ENCODE peak calls at places on chromosomes 1 and 21, in six cellular contexts. I is tibial artery, T is A549, K is prostate gland, C is body of pancreas, R is mammary epithelial cell. S is an unnamed sample.

GRCh38 chr1:14980801-14981200 is 172.7 kb upstream of the TMEM51 start:
- DNase-seq in K (no peak), R (no peak), C (no peak), I (no peak), T (no peak), S (no peak)

GRCh38 chr1:32215629-32216505 is 6.3 kb downstream of the TMEM234 start:
- DNase-seq in C (peak; percentile 72), R (peak; percentile 39), K (peak; percentile 43), T (peak; percentile 62), I (peak; percentile 40), S (peak; percentile 66)

GRCh38 chr1:35633526-35633925 is 7.8 kb downstream of the PSMB2 start:
- DNase-seq in T (no peak), I (no peak), K (no peak), R (no peak), C (no peak), S (no peak)

GRCh38 chr1:214008791-214009612 is 21.2 kb downstream of the PROX1 start:
- DNase-seq in T (no peak), R (no peak), C (no peak), I (no peak), K (no peak), S (no peak)

GRCh38 chr21:45818904-45819285 is 162.7 kb upstream of the COL6A1 start:
- DNase-seq in R (peak; percentile 78), C (no peak), I (no peak), T (peak; percentile 21), K (no peak), S (no peak)

GRCh38 chr1:247357781-247358211 is 26.1 kb upstream of the ZNF496 start:
- DNase-seq in C (no peak), K (no peak), R (peak; percentile 32), I (peak; percentile 37), T (no peak), S (peak; percentile 91)

GRCh38 chr1:190416239-190416638 is 61.4 kb downstream of the BRINP3 start:
- DNase-seq in I (no peak), T (no peak), R (no peak), C (no peak), K (no peak), S (no peak)

GRCh38 chr1:230067441-230067870 is 418 bp downstream of the GALNT2 start:
- DNase-seq in T (peak; percentile 41), K (peak; percentile 14), C (peak; percentile 45), I (no peak), R (peak; percentile 47), S (no peak)

GRCh38 chr1:60727553-60727952 is 354.8 kb upstream of the NFIA start:
- DNase-seq in R (peak; percentile 45), K (peak; percentile 7), I (no peak), T (no peak), C (no peak), S (no peak)

GRCh38 chr1:205575294-205575885 is 56.4 kb downstream of the ELK4 start:
- DNase-seq in C (no peak), K (no peak), T (no peak), I (no peak), R (no peak), S (no peak)

GRCh38 chr1:243493156-243494129 is 237.6 kb downstream of the SDCCAG8 start:
- DNase-seq in I (no peak), K (no peak), C (no peak), T (no peak), R (no peak), S (no peak)

GRCh38 chr21:40049959-40050290 is 182.7 kb downstream of the PCP4 start:
- DNase-seq in R (no peak), T (no peak), I (no peak), K (no peak), C (no peak), S (no peak)

DNA sequence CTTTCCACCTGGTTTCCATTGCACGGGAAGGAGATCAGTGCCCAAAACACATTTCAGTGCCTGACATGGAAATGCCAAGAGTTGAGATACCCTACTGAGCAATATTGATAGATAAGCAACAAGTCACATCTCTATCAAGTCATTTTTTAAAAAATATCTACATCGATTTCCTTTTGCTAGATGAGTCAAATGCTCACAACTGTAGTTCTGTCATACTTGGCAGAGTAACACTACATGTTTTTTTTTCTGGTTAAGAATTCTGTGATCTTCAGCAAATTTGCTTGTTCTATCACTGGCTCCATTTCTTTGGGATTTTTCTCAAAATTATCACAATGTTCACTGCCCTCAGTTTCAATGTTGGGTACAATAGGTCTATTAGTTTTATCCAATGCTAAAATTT is 145.4 kb downstream of the ZC3H11B start:
- DNase-seq in R (no peak), I (no peak), C (no peak), K (no peak), T (no peak), S (no peak)
- H3K4me1 ChIP-seq in R (no peaks in the 10 kb centered on the region), I (no peaks in the 10 kb centered on the region), C (no peaks in the 10 kb centered on the region), K (no peaks in the 10 kb centered on the region), T (no peaks in the 10 kb centered on the region), S (no peaks in the 10 kb centered on the region)

GRCh38 chr1:111581166-111581565 is 38.4 kb upstream of the RAP1A start:
- DNase-seq in R (no peak), T (no peak), K (no peak), I (no peak), C (no peak), S (no peak)

GRCh38 chr1:111585461-111586100 is 34.0 kb upstream of the RAP1A start:
- DNase-seq in K (no peak), I (no peak), C (no peak), R (no peak), T (no peak), S (no peak)

GRCh38 chr1:111586112-111586511 is 33.5 kb upstream of the RAP1A start:
- DNase-seq in K (no peak), I (no peak), T (no peak), R (no peak), C (no peak), S (no peak)

GRCh38 chr1:111582644-111583618 is 36.7 kb upstream of the RAP1A start:
- DNase-seq in K (no peak), R (no peak), T (no peak), I (no peak), C (no peak), S (no peak)

GRCh38 chr1:111582016-111582415 is 37.6 kb upstream of the RAP1A start:
- DNase-seq in I (no peak), C (no peak), R (no peak), T (no peak), K (no peak), S (no peak)
- H3K4me1 ChIP-seq in I (no peaks in the 10 kb centered on the region), C (peaks cover under 1% of the 10 kb centered on the region), R (no peaks in the 10 kb centered on the region), T (no peaks in the 10 kb centered on the region), K (no peaks in the 10 kb centered on the region), S (peaks cover 6% of the 10 kb centered on the region)

GRCh38 chr1:78286686-78287085 is 204.1 kb upstream of the PTGFR start:
- DNase-seq in K (no peak), T (no peak), I (no peak), R (peak; percentile 48), C (no peak), S (no peak)
- H3K4me1 ChIP-seq in K (no peaks in the 10 kb centered on the region), T (no peaks in the 10 kb centered on the region), I (no peaks in the 10 kb centered on the region), R (peaks cover 6% of the 10 kb centered on the region), C (peaks cover 9% of the 10 kb centered on the region), S (no peaks in the 10 kb centered on the region)

DNA sequence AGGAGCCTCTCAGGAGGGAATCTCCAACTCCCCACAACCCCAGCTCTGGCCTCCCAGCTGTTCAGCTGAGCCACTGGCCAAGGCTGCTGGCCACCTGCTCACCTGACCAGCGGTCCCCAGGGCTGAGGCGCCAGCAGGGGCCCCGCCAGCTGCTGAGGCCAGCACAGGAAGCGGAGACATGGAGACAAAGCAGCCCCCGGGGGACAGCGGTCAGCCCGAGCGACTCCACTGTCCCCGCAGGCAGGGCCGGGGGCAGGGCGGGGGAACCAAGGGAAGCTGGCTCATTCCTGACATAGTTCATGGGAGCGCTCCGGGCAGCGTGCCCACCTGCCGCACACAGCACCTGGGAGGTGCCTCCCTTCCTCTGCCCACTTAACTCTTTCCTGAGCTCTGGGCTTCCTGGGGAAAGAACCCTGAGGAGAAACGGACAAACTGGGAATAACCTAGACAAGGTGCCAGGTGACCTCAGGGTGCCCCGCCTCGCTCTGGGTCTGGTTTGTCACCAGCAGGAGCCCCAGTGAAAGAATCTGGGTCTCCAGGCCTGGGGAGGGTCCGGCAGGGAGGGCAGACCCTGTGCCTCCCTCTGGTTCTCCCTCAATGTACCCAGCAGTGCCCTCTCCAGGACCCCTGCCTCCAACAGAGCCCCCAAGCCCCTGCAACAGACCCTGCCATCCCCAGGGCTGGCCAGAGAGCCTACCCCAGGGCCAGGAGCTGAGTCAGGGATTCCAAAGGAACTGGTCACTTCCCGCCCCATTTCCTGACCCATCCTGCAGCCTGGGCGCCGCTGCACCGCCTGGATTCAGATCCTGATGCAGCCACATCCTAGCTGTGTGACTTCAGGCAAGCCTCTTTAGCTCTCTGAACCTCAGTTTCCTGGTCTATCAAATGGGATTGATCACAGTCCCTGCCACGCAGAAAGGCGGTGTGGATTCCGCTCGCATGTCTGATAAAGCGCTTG is 10.6 kb downstream of the EPHA2 start:
- DNase-seq in R (peak; percentile 91), I (peak; percentile 75), T (peak; percentile 83), K (peak; percentile 88), C (peak; percentile 96), S (peak; percentile 99)
- H3K4me1 ChIP-seq in R (peaks cover 91% of the 10 kb centered on the region), I (no peaks in the 10 kb centered on the region), T (peaks cover 96% of the 10 kb centered on the region), K (peaks cover 8% of the 10 kb centered on the region), C (peaks cover 66% of the 10 kb centered on the region), S (peaks cover 77% of the 10 kb centered on the region)

DNA sequence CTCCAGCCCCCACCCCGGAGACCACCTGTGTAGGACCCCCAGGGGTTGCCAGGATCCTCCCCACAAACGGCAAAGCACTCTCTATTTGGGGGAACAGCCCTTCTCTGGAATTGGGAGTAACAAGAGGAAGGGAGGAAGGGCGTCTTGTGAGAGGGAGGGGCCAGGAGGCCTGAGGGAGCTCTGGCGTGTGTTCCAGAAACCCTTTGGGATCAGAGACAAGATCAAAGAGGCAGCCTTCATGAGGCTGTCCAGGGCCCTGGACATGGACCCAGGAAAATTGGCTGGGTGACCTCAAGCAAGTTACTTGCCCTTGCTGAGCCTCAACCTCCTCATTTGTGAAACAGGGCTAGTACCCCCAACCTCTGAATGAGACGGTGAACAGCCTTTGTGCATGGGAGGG is 18.1 kb upstream of the ECE1 start:
- DNase-seq in I (no peak), K (no peak), T (no peak), C (no peak), R (no peak), S (no peak)
- H3K4me1 ChIP-seq in I (peaks cover 12% of the 10 kb centered on the region), K (peaks cover 14% of the 10 kb centered on the region), T (peaks cover 57% of the 10 kb centered on the region), C (peaks cover 63% of the 10 kb centered on the region), R (peaks cover 49% of the 10 kb centered on the region), S (peaks cover 21% of the 10 kb centered on the region)

GRCh38 chr1:226672217-226672838 is 66.8 kb downstream of the ITPKB start:
- DNase-seq in I (no peak), K (peak; percentile 53), C (no peak), T (no peak), R (no peak), S (no peak)

GRCh38 chr1:226677121-226678020 is 61.7 kb downstream of the ITPKB start:
- DNase-seq in T (peak; percentile 29), I (peak; percentile 89), K (peak; percentile 96), C (peak; percentile 47), R (peak; percentile 93), S (peak; percentile 48)

GRCh38 chr1:226676381-226676780 is 62.7 kb downstream of the ITPKB start:
- DNase-seq in I (no peak), K (no peak), T (no peak), R (no peak), C (no peak), S (no peak)

GRCh38 chr1:226675720-226676357 is 63.2 kb downstream of the ITPKB start:
- DNase-seq in R (no peak), C (no peak), I (no peak), K (no peak), T (no peak), S (no peak)

GRCh38 chr1:226674892-226675719 is 64.0 kb downstream of the ITPKB start:
- DNase-seq in T (no peak), K (no peak), I (peak; percentile 73), R (no peak), C (no peak), S (no peak)
- H3K4me1 ChIP-seq in T (peaks cover 11% of the 10 kb centered on the region), K (peaks cover 37% of the 10 kb centered on the region), I (peaks cover 4% of the 10 kb centered on the region), R (peaks cover 21% of the 10 kb centered on the region), C (peaks cover 5% of the 10 kb centered on the region), S (peaks cover 27% of the 10 kb centered on the region)

S was measured in thyroid gland.